ENCODE peak calls at places on chromosomes 4 and X, in five cellular contexts. Z, L, P, D and B are unnamed samples.

GRCh38 chr4:3865986-3866812 is 100.0 kb downstream of the ADRA2C start:
- DNase-seq in P (no peak), L (no peak), Z (no peak), D (no peak), B (no peak)

GRCh38 chr4:8506373-8507250 is 66.0 kb downstream of the TRMT44 start:
- DNase-seq in L (no peak), Z (no peak), P (no peak), D (no peak), B (no peak)

GRCh38 chr4:121977251-121978168 is 25.6 kb upstream of the TRPC3 start:
- DNase-seq in D (no peak), L (no peak), P (no peak), Z (peak), B (no peak)

GRCh38 chr4:79886557-79886956 is 186.5 kb downstream of the ANTXR2 start:
- DNase-seq in P (no peak), L (no peak), Z (no peak), D (no peak), B (no peak)

GRCh38 chrX:95056901-95057300 is 1382.9 kb downstream of the FAM133A start:
- DNase-seq in Z (peak), P (no peak), L (no peak), D (no peak), B (no peak)

GRCh38 chr4:71217688-71218087 is 121.1 kb upstream of the SLC4A4 start:
- DNase-seq in L (no peak), P (no peak), D (no peak), Z (no peak), B (no peak)

GRCh38 chr4:137531121-137531520 is 1.2 kb downstream of the PCDH18 start:
- DNase-seq in Z (no peak), P (peak), D (no peak), L (no peak), B (no peak)

GRCh38 chr4:168304744-168305459 is 13.7 kb downstream of the DDX60 start:
- DNase-seq in Z (peak), P (no peak), L (no peak), D (no peak), B (peak)

GRCh38 chr4:156537275-156537674 is 434.3 kb downstream of the PDGFC start:
- DNase-seq in L (no peak), D (no peak), Z (no peak), P (no peak), B (no peak)

GRCh38 chr4:128322986-128323385 is 35.4 kb upstream of the PGRMC2 start:
- DNase-seq in L (no peak), Z (no peak), P (no peak), D (no peak), B (no peak)

GRCh38 chr4:69156913-69157312 is 57.6 kb downstream of the UGT2B11 start:
- DNase-seq in D (no peak), L (no peak), Z (peak), P (peak), B (no peak)

GRCh38 chrX:72121381-72121780 is 10.3 kb downstream of the RTL5 start:
- DNase-seq in D (peak), L (no peak), Z (no peak), P (no peak), B (no peak)

GRCh38 chr4:5971077-5971447 is 47.2 kb downstream of the C4orf50 start:
- DNase-seq in L (peak), Z (no peak), D (no peak), P (no peak), B (no peak)

GRCh38 chrX:129637217-129638109 is 17.3 kb downstream of the APLN start:
- DNase-seq in Z (peak), L (peak), P (peak), D (peak), B (peak)

GRCh38 chrX:153032397-153033118 is 23.7 kb upstream of the PNMA3 start:
- DNase-seq in P (peak), Z (peak), L (peak), D (peak), B (peak)

GRCh38 chr4:38411092-38411491 is 252.9 kb upstream of the KLF3 start:
- DNase-seq in P (no peak), D (no peak), Z (no peak), L (no peak), B (no peak)

GRCh38 chr4:57424231-57424897 is 314.2 kb upstream of the IGFBP7 start:
- DNase-seq in P (no peak), Z (peak), L (no peak), D (no peak), B (no peak)

GRCh38 chrX:15146515-15146914 is 123.4 kb downstream of the ASB9 start:
- DNase-seq in P (peak), D (peak), Z (peak), L (peak), B (no peak)